ENCODE peak calls at places on chromosomes 7 and 10, in four cellular contexts. D, X, H and K are unnamed samples.

GRCh38 chr10:2882628-2883027 is 184.7 kb upstream of the PFKP start:
- DNase-seq in D (no peak), X (no peak), H (no peak), K (no peak)

GRCh38 chr7:41096921-41097320 is 606.0 kb downstream of the INHBA start:
- DNase-seq in D (no peak), X (no peak), H (no peak), K (no peak)

GRCh38 chr10:130430291-130430690 is 294.1 kb downstream of the GLRX3 start:
- DNase-seq in D (no peak), X (no peak), H (no peak), K (peak; percentile 26)

GRCh38 chr10:102368072-102368471 is 27.4 kb upstream of the NFKB2 start:
- DNase-seq in D (no peak), X (no peak), H (no peak), K (no peak)

GRCh38 chr7:22627136-22627535 is 99.9 kb upstream of the IL6 start:
- DNase-seq in D (no peak), X (no peak), H (no peak), K (no peak)

GRCh38 chr7:120996333-120996982 is 7.9 kb downstream of the CPED1 start:
- DNase-seq in D (no peak), X (no peak), H (peak; percentile 75), K (no peak)

GRCh38 chr10:132482090-132482489 is 55.5 kb upstream of the INPP5A start:
- DNase-seq in D (peak; percentile 60), X (no peak), H (no peak), K (no peak)

GRCh38 chr7:156194813-156195212 is 382.6 kb upstream of the SHH start:
- DNase-seq in D (no peak), X (no peak), H (no peak), K (no peak)

GRCh38 chr7:77979219-77979618 is 180.6 kb downstream of the PHTF2 start:
- DNase-seq in D (no peak), X (no peak), H (no peak), K (no peak)

GRCh38 chr10:129741978-129742741 is 221.9 kb downstream of the EBF3 start:
- DNase-seq in D (no peak), X (no peak), H (peak; percentile 18), K (no peak)

GRCh38 chr7:119996634-119997033 is 276.3 kb upstream of the KCND2 start:
- DNase-seq in D (no peak), X (no peak), H (no peak), K (no peak)

GRCh38 chr10:78937800-78938694 is 130.7 kb upstream of the ZMIZ1 start:
- DNase-seq in D (no peak), X (peak; percentile 20), H (no peak), K (no peak)

GRCh38 chr10:48658243-48658888 is 26.3 kb upstream of the WDFY4 start:
- DNase-seq in D (peak; percentile 74), X (peak; percentile 88), H (peak; percentile 81), K (no peak)

GRCh38 chr7:1748076-1748750 is 78.1 kb downstream of the ELFN1 start:
- DNase-seq in D (no peak), X (no peak), H (no peak), K (no peak)

GRCh38 chr10:96695366-96695765 is 24.9 kb downstream of the PIK3AP1 start:
- DNase-seq in D (no peak), X (no peak), H (no peak), K (no peak)

GRCh38 chr7:82015751-82016150 is 245.9 kb upstream of the HGF start:
- DNase-seq in D (no peak), X (no peak), H (no peak), K (no peak)

GRCh38 chr7:95430864-95431263 is 4.0 kb downstream of the PON2 start:
- DNase-seq in D (no peak), X (no peak), H (no peak), K (no peak)

GRCh38 chr7:24980695-24981543 is 941 bp upstream of the OSBPL3 start:
- DNase-seq in D (peak; percentile 41), X (peak; percentile 45), H (peak; percentile 51), K (no peak)

GRCh38 chr10:98063740-98064027 is 33.3 kb upstream of the CRTAC1 start:
- DNase-seq in D (no peak), X (no peak), H (no peak), K (no peak)

GRCh38 chr7:74174606-74175082 is 488 bp downstream of the EIF4H start:
- DNase-seq in D (peak; percentile 69), X (peak; percentile 65), H (peak; percentile 31), K (peak; percentile 79)

GRCh38 chr7:74173866-74174605 is at the start of gene EIF4H:
- DNase-seq in D (peak; percentile 99), X (peak; percentile 95), H (peak; percentile 98), K (peak; percentile 97)

GRCh38 chr7:74173491-74173865 is 678 bp upstream of the EIF4H start:
- DNase-seq in D (no peak), X (no peak), H (no peak), K (no peak)

GRCh38 chr7:74175270-74175803 is 1.2 kb downstream of the EIF4H start:
- DNase-seq in D (no peak), X (no peak), H (no peak), K (no peak)

GRCh38 chr7:74173074-74173473 is 1.1 kb upstream of the EIF4H start:
- DNase-seq in D (peak; percentile 50), X (peak; percentile 46), H (peak; percentile 48), K (no peak)
- H3K4me3 ChIP-seq in D (peak overlapping the region; percentile 67), X (peak overlapping the region; percentile 81), H (peak overlapping the region; percentile 98), K (peak overlapping the region; percentile 84)

GRCh38 chr7:117673839-117674238 is 194.0 kb downstream of the CFTR start:
- DNase-seq in D (no peak), X (no peak), H (no peak), K (no peak)
- H3K27ac ChIP-seq in D (no peak overlapping the region), X (peak overlapping the region; percentile 78), H (no peak overlapping the region), K (no peak overlapping the region)

DNA sequence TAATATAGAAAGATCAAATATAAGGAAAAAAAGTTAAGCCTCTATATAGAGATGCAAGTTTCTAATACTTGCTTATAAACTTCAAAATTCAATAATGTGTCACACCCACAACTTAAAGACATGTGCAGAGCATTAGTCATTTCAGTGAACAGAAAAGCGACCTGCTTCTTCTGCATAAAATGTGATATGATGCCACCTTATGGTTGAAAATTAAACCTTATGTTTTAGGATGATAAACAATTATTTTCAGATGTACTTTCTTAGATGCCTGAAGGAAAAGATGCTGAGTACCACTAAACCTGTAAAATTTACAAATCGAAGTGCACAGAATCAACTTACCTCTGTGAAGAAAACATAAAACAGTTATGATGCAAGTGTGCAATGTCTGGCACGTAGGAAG is 96.0 kb downstream of the MTERF1 start:
- DNase-seq in D (no peak), X (no peak), H (no peak), K (no peak)
- TF ChIP-seq CTCF in D (no peak), X (no peak), H (no peak), K (peak; percentile 15)

GRCh38 chr7:45888993-45889366 is 692 bp downstream of the IGFBP1 start:
- DNase-seq in D (no peak), X (peak; percentile 45), H (no peak), K (peak; percentile 50)
- H3K4me3 ChIP-seq in D (peak overlapping the region; percentile 26), X (peak overlapping the region; percentile 60), H (peak overlapping the region; percentile 32), K (peak overlapping the region; percentile 67)

GRCh38 chr7:158407581-158408331 is 179.9 kb downstream of the PTPRN2 start:
- DNase-seq in D (no peak), X (peak; percentile 66), H (no peak), K (no peak)
- H3K27ac ChIP-seq in D (no peak overlapping the region), X (no peak overlapping the region), H (no peak overlapping the region), K (no peak overlapping the region)

GRCh38 chr7:127589901-127590300 is 1.7 kb downstream of the ARF5 start:
- DNase-seq in D (no peak), X (no peak), H (no peak), K (no peak)

GRCh38 chr7:127588019-127588696 is at the start of gene ARF5:
- DNase-seq in D (peak; percentile 96), X (peak; percentile 92), H (peak; percentile 92), K (peak; percentile 93)

GRCh38 chr7:127591189-127591588 is 2.3 kb upstream of the FSCN3 start:
- DNase-seq in D (no peak), X (no peak), H (no peak), K (no peak)

GRCh38 chr7:127587663-127588018 is 570 bp upstream of the ARF5 start:
- DNase-seq in D (peak; percentile 51), X (peak; percentile 42), H (no peak), K (no peak)

DNA sequence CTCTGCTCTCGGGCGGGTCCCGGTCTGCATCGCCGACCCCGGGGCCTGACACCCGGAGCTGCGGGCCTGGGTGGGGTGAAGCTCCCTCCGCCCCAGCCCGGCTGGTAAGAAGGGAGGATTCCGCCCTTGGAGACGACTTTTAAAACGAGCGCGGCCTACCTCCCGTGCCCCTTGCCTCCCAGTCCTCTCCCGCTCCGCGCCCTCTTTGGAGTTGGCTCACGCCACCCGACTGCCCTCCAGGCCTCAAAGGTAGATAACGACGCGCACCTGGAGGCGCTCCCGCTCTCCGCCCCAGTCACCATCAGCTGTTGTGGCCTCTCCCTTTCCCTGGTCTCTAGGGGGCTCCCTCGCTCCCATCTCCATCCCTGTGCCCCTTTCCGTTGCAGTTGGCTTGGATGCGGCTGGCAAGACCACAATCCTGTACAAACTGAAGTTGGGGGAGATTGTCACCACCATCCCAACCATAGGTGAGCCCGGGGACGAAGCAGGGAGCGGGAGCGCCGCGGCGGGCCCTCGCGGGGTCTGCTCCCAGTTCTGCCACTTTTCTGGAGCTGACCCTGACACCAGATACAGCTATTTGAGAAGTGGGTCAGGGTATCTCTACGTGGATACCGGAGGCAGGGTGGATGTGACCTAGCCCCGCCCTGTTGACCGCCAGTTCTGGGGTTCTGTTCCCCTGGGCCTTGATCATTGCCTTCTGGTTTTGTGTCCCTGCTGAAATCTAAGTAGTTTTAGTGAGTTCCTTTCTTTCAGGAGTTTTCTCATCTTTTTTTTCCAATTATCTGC is 679 bp downstream of the ARF5 start:
- DNase-seq in D (peak; percentile 73), X (peak; percentile 91), H (peak; percentile 73), K (no peak)
- TF ChIP-seq CTCF in D (no peak), X (peak; percentile 92), H (no peak), K (no peak)

DNA sequence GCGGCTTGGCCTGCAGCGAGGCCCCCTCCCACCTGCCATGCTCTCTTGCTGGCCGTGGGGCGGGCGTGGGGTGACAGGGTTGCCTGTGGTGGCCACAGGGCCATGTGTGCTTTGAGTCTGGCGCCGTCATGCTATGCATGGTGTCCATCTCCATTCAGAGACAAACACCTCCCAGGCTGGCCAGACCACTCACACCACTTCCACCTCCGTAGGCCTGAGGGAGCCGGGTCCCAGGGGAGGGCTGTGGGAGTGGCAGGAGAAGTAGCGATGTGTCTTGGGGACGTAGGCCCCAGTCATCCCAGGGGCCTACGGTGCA is 65.5 kb downstream of the DNAJB6 start:
- DNase-seq in D (no peak), X (no peak), H (no peak), K (no peak)
- H3K4me3 ChIP-seq in D (no peak overlapping the region), X (no peak overlapping the region), H (no peak overlapping the region), K (no peak overlapping the region)